ENCODE peak calls at places on chromosomes 16 and 17, in five cellular contexts. H, U, N, R and P are unnamed samples.

GRCh38 chr17:72053069-72053846 is 67.6 kb upstream of the SOX9 start:
- DNase-seq in U (no peak), N (no peak), R (no peak), H (no peak), P (no peak)

GRCh38 chr17:73265646-73266640 is 4.3 kb upstream of the CPSF4L start:
- DNase-seq in N (no peak), H (no peak), U (no peak), R (no peak), P (no peak)

GRCh38 chr17:6279659-6280058 is 155.3 kb downstream of the AIPL1 start:
- DNase-seq in R (no peak), H (no peak), N (no peak), U (no peak), P (peak; percentile 73)

GRCh38 chr17:36182176-36183000 is 6.0 kb upstream of the TBC1D3B start:
- DNase-seq in N (no peak), R (no peak), H (no peak), U (no peak), P (no peak)

GRCh38 chr17:43940630-43941029 is 1.6 kb downstream of the PPY start:
- DNase-seq in H (no peak), U (no peak), N (no peak), R (peak; percentile 42), P (peak; percentile 74)

GRCh38 chr16:2212362-2213324 is 2.0 kb upstream of the BRICD5 start:
- DNase-seq in N (no peak), U (no peak), H (peak; percentile 60), R (no peak), P (peak; percentile 71)

GRCh38 chr16:76164970-76165558 is 112.1 kb upstream of the CNTNAP4 start:
- DNase-seq in U (no peak), N (no peak), H (no peak), R (no peak), P (no peak)

GRCh38 chr16:57964157-57964700 is 6.7 kb downstream of the CNGB1 start:
- DNase-seq in H (no peak), R (no peak), N (no peak), U (no peak), P (no peak)

GRCh38 chr16:55949518-55949917 is 74.3 kb upstream of the CES5A start:
- DNase-seq in U (no peak), H (no peak), N (no peak), R (no peak), P (no peak)

GRCh38 chr17:73840829-73841228 is 196.6 kb upstream of the SDK2 start:
- DNase-seq in R (no peak), N (no peak), H (no peak), U (no peak), P (no peak)

GRCh38 chr17:10050597-10051101 is 145.6 kb upstream of the RCVRN start:
- DNase-seq in N (peak; percentile 62), H (no peak), R (no peak), U (no peak), P (no peak)

GRCh38 chr16:83305092-83305491 is 502.7 kb upstream of the HSBP1 start:
- DNase-seq in N (no peak), R (no peak), H (no peak), U (no peak), P (no peak)

GRCh38 chr16:77437859-77438258 is 3.0 kb upstream of the ADAMTS18 start:
- DNase-seq in R (no peak), U (no peak), H (no peak), N (no peak), P (no peak)

GRCh38 chr17:72682597-72682996 is 409.9 kb downstream of the SLC39A11 start:
- DNase-seq in R (no peak), N (no peak), H (no peak), U (no peak), P (no peak)

GRCh38 chr17:42049834-42050359 is 504 bp downstream of the C17orf113 start:
- DNase-seq in N (no peak), U (no peak), R (no peak), H (no peak), P (peak; percentile 35)

GRCh38 chr17:65809366-65809765 is 247.9 kb upstream of the AXIN2 start:
- DNase-seq in H (no peak), U (no peak), N (no peak), R (no peak), P (no peak)

GRCh38 chr16:50299508-50300105 is 33.3 kb downstream of the ADCY7 start:
- DNase-seq in U (peak; percentile 59), N (no peak), H (no peak), R (no peak), P (no peak)

GRCh38 chr16:21656795-21657768 is 4.7 kb upstream of the IGSF6 start:
- DNase-seq in N (peak; percentile 48), U (peak; percentile 68), H (no peak), R (peak; percentile 31), P (peak; percentile 43)

GRCh38 chr17:78130439-78131101 is at the start of gene TMC8:
- DNase-seq in N (peak; percentile 76), U (peak; percentile 90), R (peak; percentile 72), H (peak; percentile 51), P (no peak)

GRCh38 chr17:40309031-40309937 is at the start of gene RARA:
- DNase-seq in R (no peak), H (peak; percentile 63), N (no peak), U (no peak), P (peak; percentile 71)

GRCh38 chr17:30969989-30970680 is 704 bp upstream of the RNF135 start:
- DNase-seq in U (no peak), R (peak; percentile 38), H (peak; percentile 26), N (no peak), P (peak; percentile 66)

GRCh38 chr17:67258836-67259468 is 14.0 kb upstream of the HELZ start:
- DNase-seq in R (peak; percentile 17), H (no peak), U (no peak), N (no peak), P (no peak)

GRCh38 chr17:30958187-30958586 is 12.7 kb upstream of the RNF135 start:
- DNase-seq in U (no peak), N (no peak), H (no peak), R (no peak), P (no peak)

GRCh38 chr16:85349413-85350145 is 237.3 kb upstream of the CIBAR2 start:
- DNase-seq in H (no peak), N (no peak), U (no peak), R (no peak), P (peak; percentile 61)

GRCh38 chr16:81181013-81181720 is 57.3 kb upstream of the BCO1 start:
- DNase-seq in N (no peak), U (no peak), R (no peak), H (peak; percentile 56), P (peak; percentile 97)

GRCh38 chr17:7803981-7804380 is 30.0 kb upstream of the KDM6B start:
- DNase-seq in U (no peak), H (peak; percentile 38), N (no peak), R (no peak), P (peak; percentile 28)